ENCODE peak calls at places on chromosomes 11 and 22, in eight cellular contexts. One of them, this sample, is unnamed.

GRCh38 chr11:2725367-2726300 is 25.8 kb upstream of the KCNQ1OT1 start:
- DNase-seq in right cardiac atrium: peak
- DNase-seq in hypothalamus: no peak
- DNase-seq in stimulated activated naive CD4-positive, alpha-beta T cell treated with Interleukin-2 at 50 U/mL for 16 hours: no peak
- DNase-seq in activated naive CD8-positive, alpha-beta T cell treated with anti-CD3 and anti-CD28 coated beads, Interleukin-2, amount 50 U/mL, for 24 hours: no peak
- DNase-seq in thyroid gland: peak
- DNase-seq in nucleus accumbens: no peak
- DNase-seq in cardiac muscle cell: peak
- DNase-seq in this sample: no peak

GRCh38 chr22:20088263-20088648 is 8.2 kb downstream of the DGCR8 start:
- DNase-seq in right cardiac atrium: no peak
- DNase-seq in hypothalamus: no peak
- DNase-seq in stimulated activated naive CD4-positive, alpha-beta T cell treated with Interleukin-2 at 50 U/mL for 16 hours: no peak
- DNase-seq in activated naive CD8-positive, alpha-beta T cell treated with anti-CD3 and anti-CD28 coated beads, Interleukin-2, amount 50 U/mL, for 24 hours: no peak
- DNase-seq in thyroid gland: no peak
- DNase-seq in nucleus accumbens: no peak
- DNase-seq in cardiac muscle cell: no peak
- DNase-seq in this sample: no peak

GRCh38 chr11:86174101-86175046 is 70.2 kb upstream of the EED start:
- DNase-seq in right cardiac atrium: peak
- DNase-seq in hypothalamus: peak
- DNase-seq in stimulated activated naive CD4-positive, alpha-beta T cell treated with Interleukin-2 at 50 U/mL for 16 hours: no peak
- DNase-seq in activated naive CD8-positive, alpha-beta T cell treated with anti-CD3 and anti-CD28 coated beads, Interleukin-2, amount 50 U/mL, for 24 hours: no peak
- DNase-seq in thyroid gland: peak
- DNase-seq in nucleus accumbens: no peak
- DNase-seq in cardiac muscle cell: peak
- DNase-seq in this sample: no peak

GRCh38 chr11:120605469-120605868 is 93.9 kb downstream of the GRIK4 start:
- DNase-seq in right cardiac atrium: no peak
- DNase-seq in hypothalamus: no peak
- DNase-seq in stimulated activated naive CD4-positive, alpha-beta T cell treated with Interleukin-2 at 50 U/mL for 16 hours: no peak
- DNase-seq in activated naive CD8-positive, alpha-beta T cell treated with anti-CD3 and anti-CD28 coated beads, Interleukin-2, amount 50 U/mL, for 24 hours: no peak
- DNase-seq in thyroid gland: no peak
- DNase-seq in nucleus accumbens: no peak
- DNase-seq in cardiac muscle cell: no peak
- DNase-seq in this sample: no peak

GRCh38 chr11:72850832-72851231 is 36.6 kb downstream of the ATG16L2 start:
- DNase-seq in right cardiac atrium: no peak
- DNase-seq in hypothalamus: no peak
- DNase-seq in stimulated activated naive CD4-positive, alpha-beta T cell treated with Interleukin-2 at 50 U/mL for 16 hours: no peak
- DNase-seq in activated naive CD8-positive, alpha-beta T cell treated with anti-CD3 and anti-CD28 coated beads, Interleukin-2, amount 50 U/mL, for 24 hours: no peak
- DNase-seq in thyroid gland: no peak
- DNase-seq in nucleus accumbens: no peak
- DNase-seq in cardiac muscle cell: no peak
- DNase-seq in this sample: no peak

GRCh38 chr11:7638710-7639642 is 34.3 kb downstream of the CYB5R2 start:
- DNase-seq in right cardiac atrium: peak
- DNase-seq in hypothalamus: no peak
- DNase-seq in stimulated activated naive CD4-positive, alpha-beta T cell treated with Interleukin-2 at 50 U/mL for 16 hours: no peak
- DNase-seq in activated naive CD8-positive, alpha-beta T cell treated with anti-CD3 and anti-CD28 coated beads, Interleukin-2, amount 50 U/mL, for 24 hours: no peak
- DNase-seq in thyroid gland: no peak
- DNase-seq in nucleus accumbens: no peak
- DNase-seq in cardiac muscle cell: no peak
- DNase-seq in this sample: no peak

GRCh38 chr11:72069200-72069599 is 11.1 kb downstream of the NUMA1 start:
- DNase-seq in right cardiac atrium: no peak
- DNase-seq in hypothalamus: no peak
- DNase-seq in stimulated activated naive CD4-positive, alpha-beta T cell treated with Interleukin-2 at 50 U/mL for 16 hours: no peak
- DNase-seq in activated naive CD8-positive, alpha-beta T cell treated with anti-CD3 and anti-CD28 coated beads, Interleukin-2, amount 50 U/mL, for 24 hours: no peak
- DNase-seq in thyroid gland: no peak
- DNase-seq in nucleus accumbens: no peak
- DNase-seq in cardiac muscle cell: no peak
- DNase-seq in this sample: no peak

GRCh38 chr22:47393191-47393590 is 630.7 kb downstream of the TBC1D22A start:
- DNase-seq in right cardiac atrium: no peak
- DNase-seq in hypothalamus: no peak
- DNase-seq in stimulated activated naive CD4-positive, alpha-beta T cell treated with Interleukin-2 at 50 U/mL for 16 hours: no peak
- DNase-seq in activated naive CD8-positive, alpha-beta T cell treated with anti-CD3 and anti-CD28 coated beads, Interleukin-2, amount 50 U/mL, for 24 hours: no peak
- DNase-seq in thyroid gland: no peak
- DNase-seq in nucleus accumbens: no peak
- DNase-seq in cardiac muscle cell: no peak
- DNase-seq in this sample: no peak

GRCh38 chr22:27673839-27674238 is 127.7 kb downstream of the MN1 start:
- DNase-seq in right cardiac atrium: peak
- DNase-seq in hypothalamus: no peak
- DNase-seq in stimulated activated naive CD4-positive, alpha-beta T cell treated with Interleukin-2 at 50 U/mL for 16 hours: no peak
- DNase-seq in activated naive CD8-positive, alpha-beta T cell treated with anti-CD3 and anti-CD28 coated beads, Interleukin-2, amount 50 U/mL, for 24 hours: no peak
- DNase-seq in thyroid gland: no peak
- DNase-seq in nucleus accumbens: no peak
- DNase-seq in cardiac muscle cell: no peak
- DNase-seq in this sample: no peak

GRCh38 chr22:25382762-25383161 is 163.3 kb downstream of the CRYBB2 start:
- DNase-seq in right cardiac atrium: no peak
- DNase-seq in hypothalamus: no peak
- DNase-seq in stimulated activated naive CD4-positive, alpha-beta T cell treated with Interleukin-2 at 50 U/mL for 16 hours: no peak
- DNase-seq in activated naive CD8-positive, alpha-beta T cell treated with anti-CD3 and anti-CD28 coated beads, Interleukin-2, amount 50 U/mL, for 24 hours: no peak
- DNase-seq in thyroid gland: no peak
- DNase-seq in nucleus accumbens: no peak
- DNase-seq in cardiac muscle cell: no peak
- DNase-seq in this sample: no peak

GRCh38 chr11:71447791-71448256 is 369 bp downstream of the DHCR7 start:
- DNase-seq in right cardiac atrium: no peak
- DNase-seq in hypothalamus: no peak
- DNase-seq in stimulated activated naive CD4-positive, alpha-beta T cell treated with Interleukin-2 at 50 U/mL for 16 hours: peak
- DNase-seq in activated naive CD8-positive, alpha-beta T cell treated with anti-CD3 and anti-CD28 coated beads, Interleukin-2, amount 50 U/mL, for 24 hours: peak
- DNase-seq in thyroid gland: peak
- DNase-seq in nucleus accumbens: no peak
- DNase-seq in cardiac muscle cell: peak
- DNase-seq in this sample: peak

GRCh38 chr22:46453829-46454220 is 83.6 kb downstream of the CELSR1 start:
- DNase-seq in right cardiac atrium: no peak
- DNase-seq in hypothalamus: no peak
- DNase-seq in stimulated activated naive CD4-positive, alpha-beta T cell treated with Interleukin-2 at 50 U/mL for 16 hours: no peak
- DNase-seq in activated naive CD8-positive, alpha-beta T cell treated with anti-CD3 and anti-CD28 coated beads, Interleukin-2, amount 50 U/mL, for 24 hours: no peak
- DNase-seq in thyroid gland: no peak
- DNase-seq in nucleus accumbens: no peak
- DNase-seq in cardiac muscle cell: no peak
- DNase-seq in this sample: no peak

GRCh38 chr11:59559886-59560285 is 48.5 kb downstream of the OR4D9 start:
- DNase-seq in right cardiac atrium: no peak
- DNase-seq in hypothalamus: no peak
- DNase-seq in stimulated activated naive CD4-positive, alpha-beta T cell treated with Interleukin-2 at 50 U/mL for 16 hours: no peak
- DNase-seq in activated naive CD8-positive, alpha-beta T cell treated with anti-CD3 and anti-CD28 coated beads, Interleukin-2, amount 50 U/mL, for 24 hours: no peak
- DNase-seq in thyroid gland: no peak
- DNase-seq in nucleus accumbens: no peak
- DNase-seq in cardiac muscle cell: no peak
- DNase-seq in this sample: peak

GRCh38 chr22:20107471-20107901 is 8.4 kb upstream of the RANBP1 start:
- DNase-seq in right cardiac atrium: peak
- DNase-seq in hypothalamus: no peak
- DNase-seq in stimulated activated naive CD4-positive, alpha-beta T cell treated with Interleukin-2 at 50 U/mL for 16 hours: no peak
- DNase-seq in activated naive CD8-positive, alpha-beta T cell treated with anti-CD3 and anti-CD28 coated beads, Interleukin-2, amount 50 U/mL, for 24 hours: no peak
- DNase-seq in thyroid gland: no peak
- DNase-seq in nucleus accumbens: no peak
- DNase-seq in cardiac muscle cell: no peak
- DNase-seq in this sample: no peak

GRCh38 chr11:95364324-95365295 is 133.6 kb upstream of the SESN3 start:
- DNase-seq in right cardiac atrium: no peak
- DNase-seq in hypothalamus: no peak
- DNase-seq in stimulated activated naive CD4-positive, alpha-beta T cell treated with Interleukin-2 at 50 U/mL for 16 hours: no peak
- DNase-seq in activated naive CD8-positive, alpha-beta T cell treated with anti-CD3 and anti-CD28 coated beads, Interleukin-2, amount 50 U/mL, for 24 hours: no peak
- DNase-seq in thyroid gland: no peak
- DNase-seq in nucleus accumbens: no peak
- DNase-seq in cardiac muscle cell: peak
- DNase-seq in this sample: no peak

GRCh38 chr11:2743427-2744110 is 43.8 kb upstream of the KCNQ1OT1 start:
- DNase-seq in right cardiac atrium: no peak
- DNase-seq in hypothalamus: no peak
- DNase-seq in stimulated activated naive CD4-positive, alpha-beta T cell treated with Interleukin-2 at 50 U/mL for 16 hours: no peak
- DNase-seq in activated naive CD8-positive, alpha-beta T cell treated with anti-CD3 and anti-CD28 coated beads, Interleukin-2, amount 50 U/mL, for 24 hours: no peak
- DNase-seq in thyroid gland: no peak
- DNase-seq in nucleus accumbens: no peak
- DNase-seq in cardiac muscle cell: no peak
- DNase-seq in this sample: no peak

GRCh38 chr11:118342503-118343161 is at the start of gene CD3D:
- DNase-seq in right cardiac atrium: no peak
- DNase-seq in hypothalamus: no peak
- DNase-seq in stimulated activated naive CD4-positive, alpha-beta T cell treated with Interleukin-2 at 50 U/mL for 16 hours: peak
- DNase-seq in activated naive CD8-positive, alpha-beta T cell treated with anti-CD3 and anti-CD28 coated beads, Interleukin-2, amount 50 U/mL, for 24 hours: peak
- DNase-seq in thyroid gland: no peak
- DNase-seq in nucleus accumbens: no peak
- DNase-seq in cardiac muscle cell: no peak
- DNase-seq in this sample: peak

GRCh38 chr22:49992921-49993648 is 19.5 kb downstream of the IL17REL start:
- DNase-seq in right cardiac atrium: peak
- DNase-seq in hypothalamus: peak
- DNase-seq in stimulated activated naive CD4-positive, alpha-beta T cell treated with Interleukin-2 at 50 U/mL for 16 hours: peak
- DNase-seq in activated naive CD8-positive, alpha-beta T cell treated with anti-CD3 and anti-CD28 coated beads, Interleukin-2, amount 50 U/mL, for 24 hours: peak
- DNase-seq in thyroid gland: peak
- DNase-seq in nucleus accumbens: peak
- DNase-seq in cardiac muscle cell: peak
- DNase-seq in this sample: peak

GRCh38 chr11:115290479-115291390 is 213.5 kb downstream of the CADM1 start:
- DNase-seq in right cardiac atrium: no peak
- DNase-seq in hypothalamus: no peak
- DNase-seq in stimulated activated naive CD4-positive, alpha-beta T cell treated with Interleukin-2 at 50 U/mL for 16 hours: no peak
- DNase-seq in activated naive CD8-positive, alpha-beta T cell treated with anti-CD3 and anti-CD28 coated beads, Interleukin-2, amount 50 U/mL, for 24 hours: no peak
- DNase-seq in thyroid gland: no peak
- DNase-seq in nucleus accumbens: no peak
- DNase-seq in cardiac muscle cell: no peak
- DNase-seq in this sample: no peak

GRCh38 chr11:44774131-44774530 is 47.4 kb downstream of the TSPAN18 start:
- DNase-seq in right cardiac atrium: peak
- DNase-seq in hypothalamus: no peak
- DNase-seq in stimulated activated naive CD4-positive, alpha-beta T cell treated with Interleukin-2 at 50 U/mL for 16 hours: no peak
- DNase-seq in activated naive CD8-positive, alpha-beta T cell treated with anti-CD3 and anti-CD28 coated beads, Interleukin-2, amount 50 U/mL, for 24 hours: no peak
- DNase-seq in thyroid gland: no peak
- DNase-seq in nucleus accumbens: no peak
- DNase-seq in cardiac muscle cell: no peak
- DNase-seq in this sample: no peak

GRCh38 chr11:2298131-2298794 is 3.5 kb downstream of the C11orf21 start:
- DNase-seq in right cardiac atrium: no peak
- DNase-seq in hypothalamus: no peak
- DNase-seq in stimulated activated naive CD4-positive, alpha-beta T cell treated with Interleukin-2 at 50 U/mL for 16 hours: no peak
- DNase-seq in activated naive CD8-positive, alpha-beta T cell treated with anti-CD3 and anti-CD28 coated beads, Interleukin-2, amount 50 U/mL, for 24 hours: no peak
- DNase-seq in thyroid gland: no peak
- DNase-seq in nucleus accumbens: no peak
- DNase-seq in cardiac muscle cell: no peak
- DNase-seq in this sample: no peak

GRCh38 chr22:43817402-43817801 is 5.3 kb upstream of the EFCAB6 start:
- DNase-seq in right cardiac atrium: no peak
- DNase-seq in hypothalamus: no peak
- DNase-seq in stimulated activated naive CD4-positive, alpha-beta T cell treated with Interleukin-2 at 50 U/mL for 16 hours: no peak
- DNase-seq in activated naive CD8-positive, alpha-beta T cell treated with anti-CD3 and anti-CD28 coated beads, Interleukin-2, amount 50 U/mL, for 24 hours: no peak
- DNase-seq in thyroid gland: no peak
- DNase-seq in nucleus accumbens: no peak
- DNase-seq in cardiac muscle cell: no peak
- DNase-seq in this sample: no peak

GRCh38 chr11:96021901-96022650 is 98.2 kb upstream of the MTMR2 start:
- DNase-seq in right cardiac atrium: no peak
- DNase-seq in hypothalamus: no peak
- DNase-seq in stimulated activated naive CD4-positive, alpha-beta T cell treated with Interleukin-2 at 50 U/mL for 16 hours: no peak
- DNase-seq in activated naive CD8-positive, alpha-beta T cell treated with anti-CD3 and anti-CD28 coated beads, Interleukin-2, amount 50 U/mL, for 24 hours: no peak
- DNase-seq in thyroid gland: no peak
- DNase-seq in nucleus accumbens: no peak
- DNase-seq in cardiac muscle cell: no peak
- DNase-seq in this sample: no peak

GRCh38 chr11:117610901-117611300 is 186.1 kb downstream of the DSCAML1 start:
- DNase-seq in right cardiac atrium: no peak
- DNase-seq in hypothalamus: no peak
- DNase-seq in stimulated activated naive CD4-positive, alpha-beta T cell treated with Interleukin-2 at 50 U/mL for 16 hours: no peak
- DNase-seq in activated naive CD8-positive, alpha-beta T cell treated with anti-CD3 and anti-CD28 coated beads, Interleukin-2, amount 50 U/mL, for 24 hours: no peak
- DNase-seq in thyroid gland: no peak
- DNase-seq in nucleus accumbens: no peak
- DNase-seq in cardiac muscle cell: no peak
- DNase-seq in this sample: no peak

GRCh38 chr11:46326813-46327416 is 20.3 kb upstream of the DGKZ start:
- DNase-seq in right cardiac atrium: no peak
- DNase-seq in hypothalamus: no peak
- DNase-seq in stimulated activated naive CD4-positive, alpha-beta T cell treated with Interleukin-2 at 50 U/mL for 16 hours: no peak
- DNase-seq in activated naive CD8-positive, alpha-beta T cell treated with anti-CD3 and anti-CD28 coated beads, Interleukin-2, amount 50 U/mL, for 24 hours: no peak
- DNase-seq in thyroid gland: no peak
- DNase-seq in nucleus accumbens: no peak
- DNase-seq in cardiac muscle cell: no peak
- DNase-seq in this sample: no peak

This sample was measured in activated CD8-positive, alpha-beta T cell treated with anti-CD3 and anti-CD28 coated beads for 36 hours.